ENCODE peak calls at places on chromosomes 16 and 17, in six cellular contexts. K is NCI-H1694; S is NCI-H1436; G is globus pallidus; E is activated naive CD8-positive, alpha-beta T cell treated with anti-CD3 and anti-CD28 coated beads for 36 hours; Q is body of pancreas. V is an unnamed sample.
A peak's percentile ranks its signal among the peaks of the same experiment; 100 is the strongest.

GRCh38 chr16:3088925-3089716 is 10.0 kb downstream of the ZSCAN10 start:
- DNase-seq in G (no peak), K (no peak), S (no peak), E (no peak), Q (no peak), V (no peak)

GRCh38 chr16:58379736-58380135 is 12.5 kb upstream of the GINS3 start:
- DNase-seq in G (no peak), E (no peak), Q (no peak), K (no peak), S (no peak), V (no peak)

GRCh38 chr17:38705803-38706624 is 941 bp downstream of the MLLT6 start:
- DNase-seq in K (no peak), S (no peak), G (peak; percentile 41), E (no peak), Q (peak; percentile 53), V (peak; percentile 51)

GRCh38 chr17:80807014-80807413 is 184.6 kb upstream of the CHMP6 start:
- DNase-seq in E (no peak), Q (no peak), S (no peak), K (no peak), G (no peak), V (no peak)

GRCh38 chr17:39755550-39756375 is 18.0 kb downstream of the GRB7 start:
- DNase-seq in K (no peak), Q (no peak), G (no peak), S (no peak), E (peak; percentile 55), V (peak; percentile 84)

GRCh38 chr17:44677136-44677535 is 12.4 kb downstream of the CCDC43 start:
- DNase-seq in G (no peak), Q (no peak), K (no peak), S (no peak), E (no peak), V (no peak)

GRCh38 chr17:65173951-65174683 is 36.9 kb downstream of the RGS9 start:
- DNase-seq in S (no peak), G (no peak), K (no peak), Q (no peak), E (no peak), V (no peak)

GRCh38 chr17:64506576-64507417 is at the start of gene CEP95:
- DNase-seq in G (peak; percentile 93), S (peak; percentile 98), K (peak; percentile 96), Q (peak; percentile 92), E (peak; percentile 94), V (peak; percentile 97)

GRCh38 chr17:81621494-81622230 is 15.2 kb downstream of the NPLOC4 start:
- DNase-seq in E (no peak), K (no peak), Q (peak; percentile 77), S (no peak), G (peak; percentile 20), V (no peak)

GRCh38 chr16:1077877-1078578 is 5.5 kb downstream of the SSTR5 start:
- DNase-seq in S (no peak), Q (no peak), K (no peak), E (no peak), G (no peak), V (no peak)

GRCh38 chr16:78200623-78201096 is 101.2 kb downstream of the WWOX start:
- DNase-seq in E (no peak), Q (no peak), K (no peak), G (no peak), S (no peak), V (no peak)

GRCh38 chr17:1462164-1463112 is 6.4 kb upstream of the CRK start:
- DNase-seq in E (no peak), K (no peak), Q (no peak), S (peak; percentile 11), G (no peak), V (no peak)

GRCh38 chr17:32222621-32223020 is 43.0 kb upstream of the RHBDL3 start:
- DNase-seq in G (no peak), E (no peak), Q (no peak), K (no peak), S (no peak), V (no peak)

GRCh38 chr16:85689950-85690320 is 1.2 kb upstream of the GINS2 start:
- DNase-seq in G (no peak), Q (no peak), E (no peak), K (no peak), S (no peak), V (no peak)

GRCh38 chr17:66260265-66260664 is 31.1 kb upstream of the APOH start:
- DNase-seq in G (no peak), K (no peak), E (no peak), S (no peak), Q (no peak), V (no peak)

GRCh38 chr17:75691371-75692290 is 24.5 kb downstream of the SAP30BP start:
- DNase-seq in G (peak; percentile 82), K (no peak), E (peak; percentile 61), S (peak; percentile 50), Q (peak; percentile 80), V (peak; percentile 29)

GRCh38 chr16:15466886-15467781 is 32.7 kb downstream of the BMERB1 start:
- DNase-seq in K (peak; percentile 0), S (no peak), G (no peak), Q (no peak), E (no peak), V (no peak)

GRCh38 chr17:2406903-2407790 is 6.3 kb upstream of the MNT start:
- DNase-seq in K (no peak), Q (peak; percentile 71), G (no peak), S (no peak), E (no peak), V (no peak)

GRCh38 chr17:14198575-14198974 is 38.1 kb downstream of the CDRT15 start:
- DNase-seq in G (no peak), E (no peak), K (no peak), S (no peak), Q (no peak), V (no peak)

GRCh38 chr17:12395733-12396354 is 269.8 kb upstream of the MYOCD start:
- DNase-seq in S (no peak), E (no peak), K (peak; percentile 6), Q (no peak), G (no peak), V (peak; percentile 23)

GRCh38 chr16:10892782-10893181 is 15.8 kb downstream of the CIITA start:
- DNase-seq in S (no peak), Q (no peak), G (no peak), E (no peak), K (no peak), V (no peak)

GRCh38 chr17:41687828-41688640 is 651 bp upstream of the EIF1 start:
- DNase-seq in S (peak; percentile 79), Q (peak; percentile 64), K (peak; percentile 73), G (no peak), E (peak; percentile 58), V (peak; percentile 66)

GRCh38 chr17:63498621-63499195 is 21.8 kb downstream of the ACE start:
- DNase-seq in E (no peak), G (no peak), K (no peak), Q (no peak), S (no peak), V (no peak)

GRCh38 chr17:11492511-11492910 is 105.8 kb upstream of the DNAH9 start:
- DNase-seq in S (no peak), Q (no peak), K (no peak), G (no peak), E (no peak), V (no peak)

V was measured in DND-41.